ENCODE peak calls at places on chromosomes 6 and 20, in four cellular contexts. One of them, this sample, is unnamed.
A peak's percentile ranks its signal among the peaks of the same experiment; 100 is the strongest.

GRCh38 chr6:56814308-56814707 is 140.6 kb upstream of the BEND6 start:
- DNase-seq in fibroblast of mammary gland: no peak
- DNase-seq in Calu3: no peak
- DNase-seq in choroid plexus epithelial cell: no peak
- DNase-seq in this sample: no peak

GRCh38 chr6:146997062-146997461 is 207.2 kb upstream of the STXBP5 start:
- DNase-seq in Calu3: no peak
- DNase-seq in choroid plexus epithelial cell: peak; percentile 88
- DNase-seq in fibroblast of mammary gland: peak; percentile 88
- DNase-seq in this sample: no peak

GRCh38 chr20:51384854-51385253 is 157.7 kb downstream of the NFATC2 start:
- DNase-seq in Calu3: no peak
- DNase-seq in choroid plexus epithelial cell: no peak
- DNase-seq in fibroblast of mammary gland: no peak
- DNase-seq in this sample: no peak

GRCh38 chr20:558117-558516 is 14.5 kb upstream of the CSNK2A1 start:
- DNase-seq in choroid plexus epithelial cell: no peak
- DNase-seq in fibroblast of mammary gland: no peak
- DNase-seq in Calu3: no peak
- DNase-seq in this sample: no peak

GRCh38 chr6:100144991-100145390 is 151.0 kb upstream of the MCHR2 start:
- DNase-seq in Calu3: no peak
- DNase-seq in choroid plexus epithelial cell: no peak
- DNase-seq in fibroblast of mammary gland: no peak
- DNase-seq in this sample: no peak

GRCh38 chr6:14822689-14823088 is 423.2 kb upstream of the JARID2 start:
- DNase-seq in choroid plexus epithelial cell: peak; percentile 57
- DNase-seq in Calu3: no peak
- DNase-seq in fibroblast of mammary gland: peak; percentile 67
- DNase-seq in this sample: no peak

GRCh38 chr20:32359633-32360332 is 1.7 kb downstream of the ASXL1 start:
- DNase-seq in choroid plexus epithelial cell: peak; percentile 56
- DNase-seq in Calu3: peak; percentile 16
- DNase-seq in fibroblast of mammary gland: no peak
- DNase-seq in this sample: no peak

GRCh38 chr20:1997483-1998192 is 3.8 kb upstream of the PDYN start:
- DNase-seq in Calu3: no peak
- DNase-seq in choroid plexus epithelial cell: no peak
- DNase-seq in fibroblast of mammary gland: no peak
- DNase-seq in this sample: no peak

GRCh38 chr6:111220383-111221031 is 133.2 kb downstream of the SLC16A10 start:
- DNase-seq in Calu3: no peak
- DNase-seq in choroid plexus epithelial cell: no peak
- DNase-seq in fibroblast of mammary gland: no peak
- DNase-seq in this sample: no peak

GRCh38 chr6:147075326-147075840 is 128.8 kb upstream of the STXBP5 start:
- DNase-seq in fibroblast of mammary gland: no peak
- DNase-seq in Calu3: no peak
- DNase-seq in choroid plexus epithelial cell: no peak
- DNase-seq in this sample: no peak

GRCh38 chr6:90226257-90226656 is 70.4 kb downstream of the BACH2 start:
- DNase-seq in choroid plexus epithelial cell: no peak
- DNase-seq in fibroblast of mammary gland: peak; percentile 70
- DNase-seq in Calu3: no peak
- DNase-seq in this sample: no peak

GRCh38 chr6:137571854-137572253 is 77.7 kb upstream of the OLIG3 start:
- DNase-seq in Calu3: peak; percentile 54
- DNase-seq in fibroblast of mammary gland: peak; percentile 32
- DNase-seq in choroid plexus epithelial cell: peak; percentile 45
- DNase-seq in this sample: no peak

GRCh38 chr6:36788768-36789167 is 50.5 kb downstream of the CPNE5 start:
- DNase-seq in choroid plexus epithelial cell: no peak
- DNase-seq in fibroblast of mammary gland: peak; percentile 16
- DNase-seq in Calu3: no peak
- DNase-seq in this sample: no peak

GRCh38 chr20:53813728-53814459 is 220.3 kb upstream of the ZNF217 start:
- DNase-seq in fibroblast of mammary gland: no peak
- DNase-seq in choroid plexus epithelial cell: no peak
- DNase-seq in Calu3: no peak
- DNase-seq in this sample: no peak

GRCh38 chr6:36129889-36130671 is at the start of gene MAPK13:
- DNase-seq in fibroblast of mammary gland: peak; percentile 66
- DNase-seq in Calu3: peak; percentile 74
- DNase-seq in choroid plexus epithelial cell: peak; percentile 45
- DNase-seq in this sample: no peak

GRCh38 chr6:135066806-135067205 is 12.2 kb upstream of the HBS1L start:
- DNase-seq in Calu3: no peak
- DNase-seq in fibroblast of mammary gland: no peak
- DNase-seq in choroid plexus epithelial cell: no peak
- DNase-seq in this sample: no peak

GRCh38 chr6:136987526-136987925 is 57.2 kb downstream of the IL20RA start:
- DNase-seq in fibroblast of mammary gland: no peak
- DNase-seq in choroid plexus epithelial cell: no peak
- DNase-seq in Calu3: no peak
- DNase-seq in this sample: peak; percentile 52

GRCh38 chr6:84554706-84555105 is 209.7 kb downstream of the TBX18 start:
- DNase-seq in Calu3: no peak
- DNase-seq in choroid plexus epithelial cell: peak; percentile 73
- DNase-seq in fibroblast of mammary gland: peak; percentile 27
- DNase-seq in this sample: no peak

GRCh38 chr20:44083220-44083933 is 103.6 kb downstream of the JPH2 start:
- DNase-seq in Calu3: peak; percentile 39
- DNase-seq in choroid plexus epithelial cell: peak; percentile 35
- DNase-seq in fibroblast of mammary gland: peak; percentile 73
- DNase-seq in this sample: no peak

GRCh38 chr6:77173472-77174074 is 289.7 kb downstream of the HTR1B start:
- DNase-seq in choroid plexus epithelial cell: peak; percentile 40
- DNase-seq in fibroblast of mammary gland: peak; percentile 3
- DNase-seq in Calu3: no peak
- DNase-seq in this sample: no peak

GRCh38 chr20:8647868-8648495 is 420.9 kb upstream of the PLCB4 start:
- DNase-seq in Calu3: no peak
- DNase-seq in fibroblast of mammary gland: peak; percentile 44
- DNase-seq in choroid plexus epithelial cell: no peak
- DNase-seq in this sample: no peak

GRCh38 chr20:56001106-56001785 is 4.1 kb downstream of the CBLN4 start:
- DNase-seq in choroid plexus epithelial cell: no peak
- DNase-seq in fibroblast of mammary gland: no peak
- DNase-seq in Calu3: no peak
- DNase-seq in this sample: no peak

GRCh38 chr6:151036869-151037680 is 171.6 kb downstream of the MTHFD1L start:
- DNase-seq in fibroblast of mammary gland: peak; percentile 67
- DNase-seq in choroid plexus epithelial cell: peak; percentile 47
- DNase-seq in Calu3: no peak
- DNase-seq in this sample: no peak

GRCh38 chr6:68240731-68241130 is 394.4 kb upstream of the ADGRB3 start:
- DNase-seq in fibroblast of mammary gland: no peak
- DNase-seq in Calu3: no peak
- DNase-seq in choroid plexus epithelial cell: peak; percentile 57
- DNase-seq in this sample: no peak

GRCh38 chr6:6711832-6712231 is 123.3 kb downstream of the LY86 start:
- DNase-seq in Calu3: no peak
- DNase-seq in choroid plexus epithelial cell: no peak
- DNase-seq in fibroblast of mammary gland: no peak
- DNase-seq in this sample: no peak

GRCh38 chr6:71387179-71387578 is 98.6 kb downstream of the OGFRL1 start:
- DNase-seq in choroid plexus epithelial cell: peak; percentile 87
- DNase-seq in fibroblast of mammary gland: peak; percentile 88
- DNase-seq in Calu3: no peak
- DNase-seq in this sample: no peak

GRCh38 chr6:42783876-42784738 is 2.3 kb downstream of the BICRAL start:
- DNase-seq in Calu3: no peak
- DNase-seq in choroid plexus epithelial cell: peak; percentile 41
- DNase-seq in fibroblast of mammary gland: peak; percentile 14
- DNase-seq in this sample: no peak

GRCh38 chr6:53888931-53889330 is 94.1 kb downstream of the LRRC1 start:
- DNase-seq in choroid plexus epithelial cell: peak; percentile 42
- DNase-seq in Calu3: no peak
- DNase-seq in fibroblast of mammary gland: peak; percentile 37
- DNase-seq in this sample: no peak

GRCh38 chr20:31452575-31452974 is 12.1 kb downstream of the DEFB123 start:
- DNase-seq in choroid plexus epithelial cell: no peak
- DNase-seq in fibroblast of mammary gland: no peak
- DNase-seq in Calu3: no peak
- DNase-seq in this sample: no peak

GRCh38 chr20:40218296-40218955 is 470.6 kb downstream of the MAFB start:
- DNase-seq in choroid plexus epithelial cell: no peak
- DNase-seq in fibroblast of mammary gland: no peak
- DNase-seq in Calu3: no peak
- DNase-seq in this sample: no peak

GRCh38 chr20:40493071-40493470 is 196.0 kb downstream of the MAFB start:
- DNase-seq in choroid plexus epithelial cell: peak; percentile 92
- DNase-seq in Calu3: peak; percentile 28
- DNase-seq in fibroblast of mammary gland: peak; percentile 83
- DNase-seq in this sample: no peak

GRCh38 chr6:166960609-166960978 is 4.2 kb upstream of the RNASET2 start:
- DNase-seq in Calu3: no peak
- DNase-seq in fibroblast of mammary gland: no peak
- DNase-seq in choroid plexus epithelial cell: no peak
- DNase-seq in this sample: no peak

GRCh38 chr6:75568100-75568499 is 33.6 kb upstream of the SENP6 start:
- DNase-seq in fibroblast of mammary gland: no peak
- DNase-seq in choroid plexus epithelial cell: no peak
- DNase-seq in Calu3: no peak
- DNase-seq in this sample: no peak
- TF ChIP-seq CTCF in fibroblast of mammary gland: no peak
- TF ChIP-seq CTCF in choroid plexus epithelial cell: no peak
- TF ChIP-seq CTCF in Calu3: no peak
- TF ChIP-seq CTCF in this sample: no peak

DNA sequence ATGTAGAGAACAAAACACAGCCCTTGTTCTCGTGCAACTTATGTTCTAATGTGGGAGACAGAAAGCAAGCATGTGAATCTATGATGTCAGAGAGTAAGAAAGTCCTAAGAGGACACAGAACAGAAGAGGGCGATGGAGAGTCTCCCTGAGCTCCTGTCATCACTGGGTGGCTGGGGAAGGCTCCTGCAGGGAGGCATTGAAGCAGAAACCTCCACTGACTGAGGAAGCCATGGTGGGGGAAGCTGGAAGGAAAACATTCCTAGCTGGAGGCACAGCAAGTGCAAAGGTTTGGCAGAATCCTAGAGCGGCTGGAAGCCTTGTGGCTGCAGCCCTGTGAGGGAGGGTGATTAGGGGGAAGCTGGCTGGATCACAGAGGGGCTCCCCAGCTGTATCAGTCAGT is 248.0 kb downstream of the CDH26 start:
- DNase-seq in fibroblast of mammary gland: peak; percentile 57
- DNase-seq in choroid plexus epithelial cell: peak; percentile 37
- DNase-seq in Calu3: peak; percentile 8
- DNase-seq in this sample: peak; percentile 8
- TF ChIP-seq CTCF in fibroblast of mammary gland: peak; percentile 60
- TF ChIP-seq CTCF in choroid plexus epithelial cell: peak; percentile 37
- TF ChIP-seq CTCF in Calu3: no peak
- TF ChIP-seq CTCF in this sample: peak; percentile 46

GRCh38 chr6:160162167-160162566 is 40.6 kb downstream of the SLC22A1 start:
- DNase-seq in choroid plexus epithelial cell: no peak
- DNase-seq in fibroblast of mammary gland: no peak
- DNase-seq in Calu3: no peak
- DNase-seq in this sample: no peak

GRCh38 chr6:160161647-160161986 is 40.0 kb downstream of the SLC22A1 start:
- DNase-seq in choroid plexus epithelial cell: no peak
- DNase-seq in fibroblast of mammary gland: no peak
- DNase-seq in Calu3: no peak
- DNase-seq in this sample: no peak

GRCh38 chr6:160160929-160161646 is 39.5 kb downstream of the SLC22A1 start:
- DNase-seq in fibroblast of mammary gland: no peak
- DNase-seq in choroid plexus epithelial cell: no peak
- DNase-seq in Calu3: no peak
- DNase-seq in this sample: no peak

GRCh38 chr6:160163425-160163824 is 41.8 kb downstream of the SLC22A1 start:
- DNase-seq in choroid plexus epithelial cell: no peak
- DNase-seq in Calu3: no peak
- DNase-seq in fibroblast of mammary gland: no peak
- DNase-seq in this sample: no peak

DNA sequence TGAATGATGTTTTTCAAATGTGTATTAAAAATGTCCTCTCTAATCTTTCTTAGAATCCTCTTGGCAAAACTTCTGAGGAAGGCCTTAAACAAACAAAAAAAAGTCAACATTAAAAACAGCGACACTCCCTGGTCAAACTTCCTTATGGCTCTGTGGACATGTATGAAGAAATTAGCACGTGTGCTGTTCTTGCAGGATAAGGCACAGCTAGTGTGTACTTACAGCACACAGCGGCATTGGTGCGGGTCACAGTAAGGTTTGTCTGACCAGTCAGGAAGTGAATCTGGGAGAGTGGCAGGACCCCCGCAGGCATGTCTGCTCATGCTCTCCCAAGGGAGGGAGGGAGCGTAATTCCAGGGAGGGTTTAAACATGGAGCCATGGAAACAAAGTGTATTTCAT is 38.8 kb downstream of the SLC22A1 start:
- DNase-seq in Calu3: no peak
- DNase-seq in fibroblast of mammary gland: no peak
- DNase-seq in choroid plexus epithelial cell: peak; percentile 65
- DNase-seq in this sample: peak; percentile 86
- TF ChIP-seq CTCF in Calu3: no peak
- TF ChIP-seq CTCF in fibroblast of mammary gland: no peak
- TF ChIP-seq CTCF in choroid plexus epithelial cell: peak; percentile 48
- TF ChIP-seq CTCF in this sample: peak; percentile 46

DNA sequence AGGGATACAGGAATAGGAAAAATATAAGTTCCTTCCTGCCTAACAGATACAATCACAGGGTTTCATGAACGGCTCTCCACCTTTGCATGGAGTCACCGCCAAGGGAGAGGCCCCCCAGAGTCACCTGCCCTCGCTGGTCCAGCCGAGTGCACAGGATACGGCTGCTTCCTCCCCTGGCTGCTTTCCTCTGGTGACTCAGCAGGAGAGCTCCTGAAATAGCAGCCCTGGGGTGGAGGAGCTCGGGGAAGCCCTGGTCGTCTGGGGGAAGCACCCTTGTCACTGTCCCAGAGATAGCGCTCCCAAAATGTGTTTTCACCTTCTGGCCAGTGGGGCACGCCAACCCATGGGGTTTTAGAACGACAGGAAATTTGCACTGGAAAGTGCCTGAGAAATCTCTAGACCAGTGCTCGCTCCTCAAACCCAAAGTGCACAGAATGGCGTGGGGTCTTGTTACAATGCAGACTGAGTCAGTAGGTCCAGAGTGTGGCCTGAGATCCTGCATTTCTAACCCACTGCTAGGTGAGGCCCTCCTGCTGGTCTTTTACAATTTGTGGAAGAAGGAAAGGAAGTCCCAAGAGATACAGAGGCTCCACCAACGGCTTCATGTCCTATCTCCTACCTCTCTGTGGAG is 35.9 kb upstream of the FAM50B start:
- DNase-seq in fibroblast of mammary gland: no peak
- DNase-seq in choroid plexus epithelial cell: peak; percentile 52
- DNase-seq in Calu3: peak; percentile 39
- DNase-seq in this sample: no peak
- TF ChIP-seq CTCF in fibroblast of mammary gland: no peak
- TF ChIP-seq CTCF in choroid plexus epithelial cell: no peak
- TF ChIP-seq CTCF in Calu3: no peak
- TF ChIP-seq CTCF in this sample: no peak

GRCh38 chr20:24657211-24657610 is 187.8 kb downstream of the SYNDIG1 start:
- DNase-seq in Calu3: no peak
- DNase-seq in choroid plexus epithelial cell: peak; percentile 85
- DNase-seq in fibroblast of mammary gland: peak; percentile 60
- DNase-seq in this sample: peak; percentile 76
- TF ChIP-seq CTCF in Calu3: no peak
- TF ChIP-seq CTCF in choroid plexus epithelial cell: peak; percentile 66
- TF ChIP-seq CTCF in fibroblast of mammary gland: peak; percentile 27
- TF ChIP-seq CTCF in this sample: peak; percentile 40

This sample was measured in LNCaP clone FGC.